ENCODE peak calls at places on chromosome 13, in eight cellular contexts. A is testis; F is Karpas-422; I is psoas muscle; G is CD4-positive, alpha-beta memory T cell; R is right lobe of liver; T is suprapubic skin; H is CD8-positive, alpha-beta T cell. U is an unnamed sample.

GRCh38 chr13:36918246-36919060 is 1.6 kb downstream of the SMAD9 start:
- DNase-seq in G (no peak), F (no peak), T (no peak), R (no peak), A (no peak), I (no peak), H (no peak), U (peak; percentile 14)

GRCh38 chr13:110130431-110130830 is 176.5 kb downstream of the COL4A1 start:
- DNase-seq in T (no peak), I (no peak), G (no peak), H (no peak), A (no peak), R (no peak), F (no peak), U (no peak)

GRCh38 chr13:67395577-67395976 is 165.4 kb upstream of the PCDH9 start:
- DNase-seq in F (no peak), T (no peak), R (no peak), H (no peak), A (no peak), G (no peak), I (no peak), U (no peak)

GRCh38 chr13:66459143-66459542 is 771.0 kb downstream of the PCDH9 start:
- DNase-seq in R (no peak), H (no peak), F (no peak), G (no peak), I (no peak), A (no peak), T (no peak), U (no peak)

GRCh38 chr13:50699874-50700663 is 143.4 kb downstream of the DLEU7 start:
- DNase-seq in F (no peak), T (no peak), I (no peak), H (no peak), R (no peak), A (no peak), G (no peak), U (no peak)

GRCh38 chr13:70668983-70669382 is 560.7 kb upstream of the KLHL1 start:
- DNase-seq in R (no peak), I (no peak), F (no peak), A (no peak), H (no peak), T (no peak), G (no peak), U (no peak)

GRCh38 chr13:78603240-78603947 is at the start of gene POU4F1:
- DNase-seq in I (peak; percentile 71), F (no peak), A (peak; percentile 88), G (peak; percentile 70), H (no peak), R (no peak), T (no peak), U (peak; percentile 91)

GRCh38 chr13:49976314-49977258 is 20.3 kb upstream of the TRIM13 start:
- DNase-seq in T (peak; percentile 71), H (peak; percentile 53), I (peak; percentile 80), R (peak; percentile 66), A (peak; percentile 87), G (peak; percentile 70), F (peak; percentile 90), U (peak; percentile 84)

GRCh38 chr13:51643114-51643881 is 59.0 kb downstream of the WDFY2 start:
- DNase-seq in G (no peak), R (no peak), F (no peak), H (no peak), T (no peak), I (no peak), A (no peak), U (no peak)

GRCh38 chr13:19818223-19818842 is 35.6 kb upstream of the PSPC1 start:
- DNase-seq in A (peak; percentile 66), G (no peak), F (peak; percentile 52), T (no peak), R (peak; percentile 47), H (no peak), I (peak; percentile 56), U (peak; percentile 48)

GRCh38 chr13:27171244-27171829 is at the start of gene USP12:
- DNase-seq in G (peak; percentile 70), H (no peak), F (no peak), A (peak; percentile 35), T (peak; percentile 77), R (peak; percentile 58), I (no peak), U (no peak)

GRCh38 chr13:32203736-32204135 is 111.4 kb downstream of the ZAR1L start:
- DNase-seq in I (no peak), H (no peak), F (no peak), T (no peak), G (no peak), A (no peak), R (no peak), U (no peak)

GRCh38 chr13:32426191-32426980 is 1.5 kb downstream of the N4BP2L1 start:
- DNase-seq in R (peak; percentile 50), H (no peak), A (peak; percentile 23), G (peak; percentile 73), T (no peak), F (peak; percentile 80), I (no peak), U (no peak)

GRCh38 chr13:71856548-71856947 is 10.5 kb downstream of the DACH1 start:
- DNase-seq in G (no peak), A (no peak), H (no peak), R (no peak), T (no peak), F (no peak), I (no peak), U (no peak)

GRCh38 chr13:99307247-99307646 is at the start of gene GPR183:
- DNase-seq in G (peak; percentile 69), A (no peak), R (no peak), T (no peak), F (no peak), H (no peak), I (no peak), U (no peak)

DNA sequence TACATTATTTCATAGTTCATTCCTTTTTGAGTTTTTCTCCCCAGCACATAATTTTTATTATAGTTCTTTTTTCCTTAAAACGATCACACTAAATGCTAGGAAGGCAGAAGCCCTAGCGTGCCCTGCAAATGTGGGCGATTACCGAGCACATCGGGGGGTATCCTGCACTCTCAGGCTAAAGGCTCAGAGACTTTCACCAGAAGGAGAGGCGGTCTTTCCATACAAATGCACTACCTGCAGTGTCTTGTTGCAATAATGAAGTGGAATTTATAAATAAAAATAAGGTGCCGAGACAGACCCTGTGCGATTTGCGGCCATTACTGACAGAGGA is 29.3 kb upstream of the SPACA7 start:
- DNase-seq in A (no peak), H (no peak), I (no peak), R (no peak), T (no peak), F (no peak), G (no peak), U (no peak)
- H3K27me3 ChIP-seq in A (no peaks in the 10 kb centered on the region), H (no peaks in the 10 kb centered on the region), I (no peaks in the 10 kb centered on the region), R (no peaks in the 10 kb centered on the region), T (peaks cover 49% of the 10 kb centered on the region), F (no peaks in the 10 kb centered on the region), G (no peaks in the 10 kb centered on the region), U (peaks cover 21% of the 10 kb centered on the region)

GRCh38 chr13:77026783-77027621 is at the start of gene FBXL3:
- DNase-seq in H (peak; percentile 70), T (peak; percentile 87), A (peak; percentile 91), I (peak; percentile 93), G (peak; percentile 86), R (peak; percentile 86), F (peak; percentile 94), U (peak; percentile 89)
- H3K4me1 ChIP-seq in H (peaks cover 40% of the 10 kb centered on the region), T (peaks cover 40% of the 10 kb centered on the region), A (peaks cover 31% of the 10 kb centered on the region), I (peaks cover 35% of the 10 kb centered on the region), G (peaks cover 48% of the 10 kb centered on the region), R (peaks cover 2% of the 10 kb centered on the region), F (peaks cover 45% of the 10 kb centered on the region), U (peaks cover 30% of the 10 kb centered on the region)

GRCh38 chr13:101970339-101970738 is 431.5 kb downstream of the FGF14 start:
- DNase-seq in R (no peak), F (no peak), A (no peak), H (no peak), T (no peak), G (no peak), I (no peak), U (no peak)
- H3K4me3 ChIP-seq in R (no peak overlapping the region), F (no peak overlapping the region), A (no peak overlapping the region), H (no peak overlapping the region), T (no peak overlapping the region), G (no peak overlapping the region), I (no peak overlapping the region), U (no peak overlapping the region)

GRCh38 chr13:94056362-94056990 is 423.0 kb downstream of the DCT start:
- DNase-seq in R (no peak), G (no peak), I (no peak), T (no peak), A (no peak), H (no peak), F (no peak), U (no peak)

GRCh38 chr13:94063096-94063495 is 416.4 kb downstream of the DCT start:
- DNase-seq in A (no peak), F (no peak), I (no peak), H (no peak), R (no peak), G (no peak), T (no peak), U (no peak)

GRCh38 chr13:94061316-94061715 is 418.2 kb downstream of the DCT start:
- DNase-seq in I (no peak), G (no peak), R (no peak), H (no peak), T (no peak), A (no peak), F (no peak), U (peak; percentile 56)

GRCh38 chr13:94057618-94058017 is 421.9 kb downstream of the DCT start:
- DNase-seq in F (no peak), I (no peak), H (no peak), R (no peak), A (no peak), G (no peak), T (no peak), U (no peak)

GRCh38 chr13:94058821-94059360 is 420.6 kb downstream of the DCT start:
- DNase-seq in T (no peak), F (no peak), I (no peak), H (no peak), G (no peak), R (no peak), A (no peak), U (no peak)
- H3K27me3 ChIP-seq in T (no peaks in the 10 kb centered on the region), F (no peaks in the 10 kb centered on the region), I (no peaks in the 10 kb centered on the region), H (no peaks in the 10 kb centered on the region), G (no peaks in the 10 kb centered on the region), R (no peaks in the 10 kb centered on the region), A (no peaks in the 10 kb centered on the region), U (no peaks in the 10 kb centered on the region)